ENCODE peak calls at places on chromosomes 16 and 17, in ten cellular contexts. M, S, J, E, L, Q, G, P, H and C are unnamed samples.

GRCh38 chr17:6413073-6413472 is 21.8 kb downstream of the AIPL1 start:
- DNase-seq in M (no peak), S (no peak), J (no peak), E (no peak), L (no peak), Q (peak), G (peak), P (no peak), H (peak), C (no peak)

GRCh38 chr17:54899721-54900456 is 763 bp upstream of the TOM1L1 start:
- DNase-seq in M (no peak), S (no peak), J (no peak), E (no peak), L (no peak), Q (no peak), G (no peak), P (no peak), H (no peak), C (no peak)

GRCh38 chr16:67697407-67697806 is 21.7 kb downstream of the GFOD2 start:
- DNase-seq in M (no peak), S (no peak), J (no peak), E (no peak), L (no peak), Q (no peak), G (no peak), P (no peak), H (no peak), C (no peak)

GRCh38 chr17:31250229-31250628 is 46.8 kb downstream of the OMG start:
- DNase-seq in M (no peak), S (no peak), J (no peak), E (no peak), L (no peak), Q (no peak), G (no peak), P (no peak), H (no peak), C (no peak)

GRCh38 chr17:77286641-77287431 is 146.1 kb downstream of the SEC14L1 start:
- DNase-seq in M (peak), S (no peak), J (no peak), E (peak), L (no peak), Q (peak), G (peak), P (no peak), H (no peak), C (no peak)

GRCh38 chr16:83305092-83305491 is 502.7 kb upstream of the HSBP1 start:
- DNase-seq in M (no peak), S (no peak), J (no peak), E (no peak), L (no peak), Q (no peak), G (peak), P (peak), H (peak), C (no peak)

GRCh38 chr17:7021993-7022778 is 664 bp upstream of the BCL6B start:
- DNase-seq in M (peak), S (peak), J (peak), E (peak), L (no peak), Q (no peak), G (no peak), P (no peak), H (no peak), C (peak)

GRCh38 chr17:4101127-4101798 is 41.6 kb downstream of the ZZEF1 start:
- DNase-seq in M (no peak), S (no peak), J (no peak), E (no peak), L (no peak), Q (no peak), G (peak), P (no peak), H (no peak), C (no peak)

GRCh38 chr17:39209317-39210092 is 9.4 kb downstream of the RPL19 start:
- DNase-seq in M (no peak), S (peak), J (no peak), E (peak), L (no peak), Q (no peak), G (peak), P (no peak), H (no peak), C (no peak)
- H3K4me3 ChIP-seq in M (peak), S (peak), J (peak), E (peak), L (peak), Q (no peak), G (peak), P (peak), H (peak), C (peak)

GRCh38 chr17:56933868-56934267 is 20.0 kb upstream of the TRIM25 start:
- DNase-seq in M (no peak), S (no peak), J (no peak), E (no peak), L (no peak), Q (no peak), G (no peak), P (no peak), H (no peak), C (no peak)

GRCh38 chr17:56928586-56928985 is 14.7 kb upstream of the TRIM25 start:
- DNase-seq in M (no peak), S (no peak), J (no peak), E (no peak), L (no peak), Q (no peak), G (no peak), P (no peak), H (no peak), C (no peak)

GRCh38 chr17:56933151-56933745 is 19.4 kb upstream of the TRIM25 start:
- DNase-seq in M (no peak), S (no peak), J (no peak), E (no peak), L (no peak), Q (no peak), G (no peak), P (no peak), H (no peak), C (no peak)

GRCh38 chr17:56929362-56929969 is 15.6 kb upstream of the TRIM25 start:
- DNase-seq in M (no peak), S (no peak), J (no peak), E (no peak), L (no peak), Q (peak), G (no peak), P (no peak), H (no peak), C (no peak)

DNA sequence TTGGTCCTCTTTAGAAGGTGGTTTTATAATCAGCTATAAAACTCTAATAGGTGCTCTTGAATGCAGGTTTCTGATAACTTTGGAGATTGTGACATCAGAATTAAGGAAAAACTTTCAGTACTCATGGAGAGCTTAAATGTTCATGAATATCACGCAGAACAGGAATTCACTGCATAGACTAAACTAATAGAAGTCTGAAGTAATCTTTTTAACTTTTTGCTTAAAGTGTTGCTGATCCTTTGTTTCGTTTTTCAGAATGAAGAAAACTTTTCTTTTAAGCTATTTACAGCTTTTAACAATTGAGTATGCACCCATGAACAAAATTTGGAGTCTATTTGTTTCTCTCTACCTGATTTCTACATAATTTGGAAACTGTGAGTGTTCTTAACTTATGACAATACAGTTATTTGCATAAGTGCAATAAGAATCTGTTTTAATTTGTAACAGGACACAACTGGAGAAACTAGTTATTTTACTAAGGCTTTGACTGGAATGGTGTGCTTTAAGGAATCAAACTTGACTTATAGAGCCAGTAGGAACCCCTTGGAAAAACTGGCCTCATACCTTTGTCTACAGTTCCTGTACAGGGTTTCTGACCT is 17.0 kb upstream of the TRIM25 start:
- DNase-seq in M (no peak), S (no peak), J (no peak), E (no peak), L (no peak), Q (no peak), G (no peak), P (no peak), H (no peak), C (no peak)
- H3K4me3 ChIP-seq in M (no peak), S (no peak), J (no peak), E (no peak), L (no peak), Q (no peak), G (no peak), P (no peak), H (no peak), C (no peak)

GRCh38 chr16:1917665-1918111 is 527 bp downstream of the HS3ST6 start:
- DNase-seq in M (no peak), S (no peak), J (no peak), E (no peak), L (no peak), Q (no peak), G (no peak), P (no peak), H (no peak), C (no peak)
- H3K4me3 ChIP-seq in M (no peak), S (no peak), J (no peak), E (no peak), L (peak), Q (no peak), G (no peak), P (no peak), H (no peak), C (no peak)

DNA sequence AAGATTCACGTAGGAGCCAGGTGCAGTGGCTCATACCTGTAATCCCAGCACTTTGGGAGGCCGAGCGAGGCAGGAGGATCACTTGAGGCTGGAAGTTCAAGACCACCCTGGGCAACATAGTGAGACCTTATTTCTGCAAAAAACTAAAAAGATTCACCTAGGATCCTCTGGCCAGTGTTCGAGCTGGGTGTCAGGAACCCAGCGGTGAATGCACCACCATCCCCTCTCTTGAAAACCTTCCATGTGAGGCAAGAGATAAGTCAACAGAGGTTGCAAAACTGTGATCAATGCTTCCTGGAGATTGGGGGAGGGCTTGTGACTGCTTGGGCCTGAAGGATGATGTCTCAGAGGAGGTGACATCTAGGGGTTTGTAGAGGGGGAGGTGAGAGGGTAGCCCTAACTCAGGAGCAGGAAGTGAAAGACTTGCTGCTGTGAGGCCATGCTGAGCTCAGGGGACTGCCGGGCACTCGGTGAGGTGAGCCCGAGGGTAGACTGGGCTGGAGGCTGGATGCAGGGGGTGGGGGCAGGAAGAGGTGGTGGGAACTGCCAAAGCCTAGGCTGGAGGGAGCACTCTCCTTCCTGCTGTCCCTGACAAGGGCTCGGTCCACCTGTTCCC is 11.7 kb downstream of the GJD3 start:
- DNase-seq in M (no peak), S (no peak), J (no peak), E (no peak), L (no peak), Q (no peak), G (no peak), P (no peak), H (no peak), C (no peak)
- H3K4me3 ChIP-seq in M (no peak), S (no peak), J (no peak), E (no peak), L (no peak), Q (no peak), G (no peak), P (no peak), H (no peak), C (no peak)

DNA sequence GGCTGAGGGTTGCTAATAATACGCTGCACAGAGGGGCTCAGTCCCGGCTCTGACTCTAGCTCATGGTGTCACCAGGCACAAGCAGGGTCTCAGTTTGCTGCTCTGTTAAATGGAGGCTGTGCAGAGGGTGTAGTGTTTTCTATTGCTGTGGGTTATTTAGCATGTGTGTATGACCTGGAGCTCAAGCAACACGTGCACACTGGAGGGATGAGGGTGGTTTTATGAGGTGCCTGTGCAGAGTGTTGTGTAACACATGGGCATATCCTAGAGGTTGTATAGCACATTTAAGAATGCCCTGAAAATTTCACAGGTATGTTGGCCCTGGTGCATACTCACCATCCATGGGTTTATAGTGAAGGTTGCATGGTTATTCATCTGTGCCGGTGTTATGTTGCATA is 13.3 kb downstream of the THRA start:
- DNase-seq in M (no peak), S (no peak), J (no peak), E (no peak), L (no peak), Q (no peak), G (no peak), P (no peak), H (no peak), C (no peak)
- H3K4me3 ChIP-seq in M (no peak), S (peak), J (peak), E (peak), L (peak), Q (no peak), G (no peak), P (no peak), H (no peak), C (no peak)

DNA sequence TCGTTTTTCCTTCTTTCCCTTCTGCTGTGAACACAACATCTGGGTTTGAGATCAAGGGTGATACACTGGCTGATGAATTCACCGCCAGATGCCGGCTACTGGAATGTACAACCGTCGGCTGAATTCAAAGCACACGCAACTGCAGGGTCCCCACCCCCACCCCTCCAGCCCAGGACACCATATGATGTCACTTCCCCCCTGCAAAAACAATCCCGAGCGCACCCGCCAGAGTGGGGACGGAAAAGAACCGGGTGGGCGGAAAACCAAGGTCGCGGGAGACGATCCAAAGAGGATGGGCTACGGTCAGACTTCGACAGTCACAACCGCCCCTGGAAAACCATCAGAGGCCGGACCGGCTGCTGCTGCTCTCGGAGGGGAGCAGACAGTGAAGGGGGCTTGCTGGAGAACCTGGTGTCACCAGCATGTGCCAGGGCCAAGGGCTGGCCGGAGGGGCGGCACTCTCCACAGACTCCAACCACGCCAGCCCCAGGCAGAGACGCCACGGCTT is 23.3 kb downstream of the CEP295NL start:
- DNase-seq in M (peak), S (peak), J (no peak), E (peak), L (no peak), Q (no peak), G (peak), P (peak), H (peak), C (peak)
- H3K4me3 ChIP-seq in M (peak), S (peak), J (peak), E (peak), L (peak), Q (no peak), G (no peak), P (peak), H (no peak), C (peak)

DNA sequence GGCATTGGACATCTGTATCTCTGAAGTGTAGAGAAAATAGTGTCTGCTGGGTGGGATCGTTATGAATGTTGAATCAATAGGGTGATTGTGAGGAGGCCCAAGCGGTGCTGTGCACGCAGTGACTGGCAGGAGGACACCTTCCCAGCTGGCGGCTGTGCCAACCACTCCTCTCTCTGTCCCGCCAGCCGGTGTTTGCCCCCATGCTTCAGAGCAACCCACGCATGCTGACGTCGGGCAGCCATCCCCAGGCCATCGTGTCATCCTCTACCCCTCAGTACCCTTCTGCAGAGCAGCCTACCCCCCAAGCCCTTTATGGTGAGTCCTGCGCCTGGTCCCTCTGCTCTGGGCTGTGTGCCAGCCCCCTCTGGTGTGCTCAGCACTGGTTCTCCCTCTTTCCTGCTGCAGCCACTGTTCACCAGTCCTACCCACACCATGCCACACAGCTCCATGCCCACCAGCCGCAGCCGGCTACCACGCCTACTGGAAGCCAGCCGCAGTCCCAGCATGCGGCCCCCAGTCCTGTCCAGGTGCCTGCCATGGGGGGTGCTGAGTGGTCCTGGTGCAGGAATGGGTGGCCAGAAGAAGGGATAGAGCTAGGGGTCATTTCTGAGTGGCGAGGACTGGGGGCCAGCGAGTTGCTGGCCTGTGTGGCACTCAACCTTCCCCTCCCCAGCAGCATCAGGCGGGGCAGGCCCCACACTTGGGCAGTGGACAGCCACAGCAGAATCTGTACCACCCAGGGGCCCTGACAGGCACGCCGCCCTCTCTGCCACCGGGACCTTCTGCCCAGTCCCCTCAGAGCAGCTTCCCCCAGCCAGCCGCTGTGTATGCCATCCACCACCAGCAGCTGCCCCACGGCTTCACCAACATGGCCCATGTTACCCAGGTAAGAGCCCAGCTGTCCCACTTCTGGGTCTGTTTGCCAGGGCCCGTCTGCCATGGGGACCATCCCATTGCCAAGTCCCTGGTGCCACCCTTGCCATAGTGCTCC is 11.0 kb downstream of the TUFM start:
- DNase-seq in M (no peak), S (no peak), J (no peak), E (no peak), L (no peak), Q (no peak), G (no peak), P (no peak), H (no peak), C (no peak)
- H3K4me3 ChIP-seq in M (no peak), S (no peak), J (no peak), E (no peak), L (no peak), Q (no peak), G (no peak), P (no peak), H (no peak), C (no peak)

DNA sequence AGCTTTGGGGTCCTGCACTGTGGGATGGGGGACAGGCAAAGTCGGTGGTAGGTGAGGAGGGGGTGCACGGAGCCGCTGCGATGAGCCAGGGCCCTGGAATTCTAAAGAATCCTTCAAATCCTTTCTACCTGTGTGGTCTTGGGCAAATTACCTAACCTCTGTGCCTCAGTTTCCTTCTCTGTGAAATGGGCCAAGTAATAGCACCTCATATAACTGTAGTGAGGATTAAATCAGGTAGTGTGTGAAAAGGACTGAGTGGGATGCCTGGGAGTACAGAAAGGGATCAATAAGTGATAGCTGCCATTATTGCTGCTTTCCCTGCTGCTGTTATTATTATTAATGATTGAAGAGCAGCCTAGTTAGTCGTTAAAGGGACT is 929 bp downstream of the SCNN1G start:
- DNase-seq in M (no peak), S (no peak), J (no peak), E (no peak), L (no peak), Q (no peak), G (no peak), P (no peak), H (no peak), C (no peak)
- H3K4me3 ChIP-seq in M (no peak), S (peak), J (peak), E (peak), L (peak), Q (no peak), G (no peak), P (no peak), H (no peak), C (no peak)

GRCh38 chr17:74362811-74363498 is 1.3 kb upstream of the BTBD17 start:
- DNase-seq in M (no peak), S (no peak), J (no peak), E (no peak), L (no peak), Q (no peak), G (no peak), P (no peak), H (no peak), C (no peak)
- H3K4me3 ChIP-seq in M (no peak), S (no peak), J (no peak), E (no peak), L (no peak), Q (no peak), G (no peak), P (no peak), H (no peak), C (no peak)